ENCODE peak calls at places on chromosome 19, in ten cellular contexts. One of them, this sample, is unnamed.

GRCh38 chr19:12331211-12331941 is 2.1 kb downstream of the ZNF563 start:
- DNase-seq in BJ: no peak
- DNase-seq in SK-N-SH: no peak
- DNase-seq in mesendoderm: no peak
- DNase-seq in ovary: no peak
- DNase-seq in right lobe of liver: peak; percentile 82
- DNase-seq in AG04450: no peak
- DNase-seq in breast epithelium: no peak
- DNase-seq in aorta: no peak
- DNase-seq in AG09309: no peak
- DNase-seq in this sample: no peak

GRCh38 chr19:42198676-42199439 is 18.6 kb downstream of the DEDD2 start:
- DNase-seq in BJ: no peak
- DNase-seq in SK-N-SH: no peak
- DNase-seq in mesendoderm: peak; percentile 86
- DNase-seq in ovary: no peak
- DNase-seq in right lobe of liver: no peak
- DNase-seq in AG04450: no peak
- DNase-seq in breast epithelium: no peak
- DNase-seq in aorta: peak; percentile 58
- DNase-seq in AG09309: no peak
- DNase-seq in this sample: no peak

GRCh38 chr19:49987159-49987698 is 26.3 kb upstream of the SIGLEC11 start:
- DNase-seq in BJ: peak; percentile 16
- DNase-seq in SK-N-SH: no peak
- DNase-seq in mesendoderm: peak; percentile 98
- DNase-seq in ovary: peak; percentile 92
- DNase-seq in right lobe of liver: peak; percentile 74
- DNase-seq in AG04450: peak; percentile 74
- DNase-seq in breast epithelium: peak; percentile 85
- DNase-seq in aorta: peak; percentile 95
- DNase-seq in AG09309: peak; percentile 71
- DNase-seq in this sample: peak; percentile 67

GRCh38 chr19:57052102-57052501 is 67.7 kb upstream of the USP29 start:
- DNase-seq in BJ: no peak
- DNase-seq in SK-N-SH: no peak
- DNase-seq in mesendoderm: no peak
- DNase-seq in ovary: no peak
- DNase-seq in right lobe of liver: no peak
- DNase-seq in AG04450: no peak
- DNase-seq in breast epithelium: no peak
- DNase-seq in aorta: no peak
- DNase-seq in AG09309: no peak
- DNase-seq in this sample: no peak

GRCh38 chr19:8370176-8371010 is 6.4 kb downstream of the ANGPTL4 start:
- DNase-seq in BJ: no peak
- DNase-seq in SK-N-SH: no peak
- DNase-seq in mesendoderm: no peak
- DNase-seq in ovary: no peak
- DNase-seq in right lobe of liver: no peak
- DNase-seq in AG04450: no peak
- DNase-seq in breast epithelium: no peak
- DNase-seq in aorta: no peak
- DNase-seq in AG09309: no peak
- DNase-seq in this sample: no peak

GRCh38 chr19:32691952-32692726 is 518 bp downstream of the NUDT19 start:
- DNase-seq in BJ: no peak
- DNase-seq in SK-N-SH: peak; percentile 81
- DNase-seq in mesendoderm: peak; percentile 70
- DNase-seq in ovary: peak; percentile 23
- DNase-seq in right lobe of liver: peak; percentile 63
- DNase-seq in AG04450: no peak
- DNase-seq in breast epithelium: peak; percentile 67
- DNase-seq in aorta: peak; percentile 86
- DNase-seq in AG09309: peak; percentile 28
- DNase-seq in this sample: peak; percentile 43

GRCh38 chr19:2856457-2857055 is 10.6 kb upstream of the ZNF556 start:
- DNase-seq in BJ: no peak
- DNase-seq in SK-N-SH: no peak
- DNase-seq in mesendoderm: no peak
- DNase-seq in ovary: no peak
- DNase-seq in right lobe of liver: no peak
- DNase-seq in AG04450: no peak
- DNase-seq in breast epithelium: no peak
- DNase-seq in aorta: no peak
- DNase-seq in AG09309: no peak
- DNase-seq in this sample: no peak

GRCh38 chr19:13574933-13575332 is 68.7 kb upstream of the CACNA1A start:
- DNase-seq in BJ: no peak
- DNase-seq in SK-N-SH: peak; percentile 43
- DNase-seq in mesendoderm: peak; percentile 36
- DNase-seq in ovary: no peak
- DNase-seq in right lobe of liver: no peak
- DNase-seq in AG04450: no peak
- DNase-seq in breast epithelium: no peak
- DNase-seq in aorta: no peak
- DNase-seq in AG09309: no peak
- DNase-seq in this sample: no peak

GRCh38 chr19:3118232-3119070 is 17.4 kb upstream of the GNA15 start:
- DNase-seq in BJ: no peak
- DNase-seq in SK-N-SH: no peak
- DNase-seq in mesendoderm: no peak
- DNase-seq in ovary: no peak
- DNase-seq in right lobe of liver: no peak
- DNase-seq in AG04450: no peak
- DNase-seq in breast epithelium: no peak
- DNase-seq in aorta: no peak
- DNase-seq in AG09309: no peak
- DNase-seq in this sample: no peak

GRCh38 chr19:30046522-30046921 is 104.5 kb downstream of the URI1 start:
- DNase-seq in BJ: no peak
- DNase-seq in SK-N-SH: peak; percentile 50
- DNase-seq in mesendoderm: peak; percentile 43
- DNase-seq in ovary: no peak
- DNase-seq in right lobe of liver: no peak
- DNase-seq in AG04450: no peak
- DNase-seq in breast epithelium: no peak
- DNase-seq in aorta: no peak
- DNase-seq in AG09309: no peak
- DNase-seq in this sample: no peak

GRCh38 chr19:19552811-19553210 is 14.7 kb downstream of the CILP2 start:
- DNase-seq in BJ: no peak
- DNase-seq in SK-N-SH: peak; percentile 83
- DNase-seq in mesendoderm: peak; percentile 66
- DNase-seq in ovary: no peak
- DNase-seq in right lobe of liver: no peak
- DNase-seq in AG04450: no peak
- DNase-seq in breast epithelium: no peak
- DNase-seq in aorta: no peak
- DNase-seq in AG09309: no peak
- DNase-seq in this sample: no peak

GRCh38 chr19:38506723-38507550 is 73.4 kb downstream of the RYR1 start:
- DNase-seq in BJ: no peak
- DNase-seq in SK-N-SH: peak; percentile 99
- DNase-seq in mesendoderm: peak; percentile 94
- DNase-seq in ovary: peak; percentile 86
- DNase-seq in right lobe of liver: no peak
- DNase-seq in AG04450: no peak
- DNase-seq in breast epithelium: no peak
- DNase-seq in aorta: peak; percentile 67
- DNase-seq in AG09309: no peak
- DNase-seq in this sample: no peak

GRCh38 chr19:27691991-27692390 is 1521.0 kb downstream of the UQCRFS1 start:
- DNase-seq in BJ: no peak
- DNase-seq in SK-N-SH: no peak
- DNase-seq in mesendoderm: no peak
- DNase-seq in ovary: no peak
- DNase-seq in right lobe of liver: no peak
- DNase-seq in AG04450: no peak
- DNase-seq in breast epithelium: no peak
- DNase-seq in aorta: no peak
- DNase-seq in AG09309: no peak
- DNase-seq in this sample: no peak

DNA sequence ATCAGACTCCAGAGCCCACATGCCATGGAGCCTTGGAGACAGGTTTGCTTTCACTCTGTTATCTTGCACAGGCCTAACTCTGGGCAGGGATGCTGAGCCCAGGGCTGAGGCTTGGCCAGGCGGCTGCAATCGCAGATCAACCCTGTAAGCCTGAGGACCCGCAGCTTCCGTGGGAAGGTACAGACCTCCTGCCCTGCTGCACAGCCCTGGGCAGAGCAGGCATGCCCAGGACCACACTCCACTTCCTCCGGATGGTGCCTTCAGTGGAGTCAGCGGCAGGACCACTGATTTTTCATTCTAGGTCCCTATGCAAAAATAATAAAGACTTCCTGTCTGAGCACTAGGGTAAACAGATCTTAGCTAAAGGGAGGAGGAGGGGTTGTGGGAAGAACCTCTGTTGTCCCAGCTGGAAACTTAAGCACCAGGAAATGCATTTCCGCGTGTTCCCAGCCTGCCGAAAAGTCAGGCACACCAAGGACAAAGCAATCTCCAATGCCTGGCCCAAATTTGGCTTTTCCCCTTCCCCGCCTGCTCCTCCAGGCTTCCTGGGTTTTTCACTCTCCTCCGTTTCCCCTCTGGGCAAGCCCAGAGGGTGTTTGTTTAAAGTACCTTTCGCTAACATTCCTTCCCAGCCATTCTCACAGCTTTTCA is 87.3 kb downstream of the KCTD15 start:
- DNase-seq in BJ: no peak
- DNase-seq in SK-N-SH: peak; percentile 80
- DNase-seq in mesendoderm: peak; percentile 86
- DNase-seq in ovary: no peak
- DNase-seq in right lobe of liver: peak; percentile 27
- DNase-seq in AG04450: no peak
- DNase-seq in breast epithelium: peak; percentile 49
- DNase-seq in aorta: no peak
- DNase-seq in AG09309: no peak
- DNase-seq in this sample: no peak
- H3K4me3 ChIP-seq in BJ: no peak overlapping the region
- H3K4me3 ChIP-seq in SK-N-SH: no peak overlapping the region
- H3K4me3 ChIP-seq in mesendoderm: no peak overlapping the region
- H3K4me3 ChIP-seq in ovary: no peak overlapping the region
- H3K4me3 ChIP-seq in right lobe of liver: no peak overlapping the region
- H3K4me3 ChIP-seq in AG04450: peak overlapping the region; percentile 2
- H3K4me3 ChIP-seq in breast epithelium: no peak overlapping the region
- H3K4me3 ChIP-seq in aorta: no peak overlapping the region
- H3K4me3 ChIP-seq in AG09309: no peak overlapping the region
- H3K4me3 ChIP-seq in this sample: peak overlapping the region; percentile 0

DNA sequence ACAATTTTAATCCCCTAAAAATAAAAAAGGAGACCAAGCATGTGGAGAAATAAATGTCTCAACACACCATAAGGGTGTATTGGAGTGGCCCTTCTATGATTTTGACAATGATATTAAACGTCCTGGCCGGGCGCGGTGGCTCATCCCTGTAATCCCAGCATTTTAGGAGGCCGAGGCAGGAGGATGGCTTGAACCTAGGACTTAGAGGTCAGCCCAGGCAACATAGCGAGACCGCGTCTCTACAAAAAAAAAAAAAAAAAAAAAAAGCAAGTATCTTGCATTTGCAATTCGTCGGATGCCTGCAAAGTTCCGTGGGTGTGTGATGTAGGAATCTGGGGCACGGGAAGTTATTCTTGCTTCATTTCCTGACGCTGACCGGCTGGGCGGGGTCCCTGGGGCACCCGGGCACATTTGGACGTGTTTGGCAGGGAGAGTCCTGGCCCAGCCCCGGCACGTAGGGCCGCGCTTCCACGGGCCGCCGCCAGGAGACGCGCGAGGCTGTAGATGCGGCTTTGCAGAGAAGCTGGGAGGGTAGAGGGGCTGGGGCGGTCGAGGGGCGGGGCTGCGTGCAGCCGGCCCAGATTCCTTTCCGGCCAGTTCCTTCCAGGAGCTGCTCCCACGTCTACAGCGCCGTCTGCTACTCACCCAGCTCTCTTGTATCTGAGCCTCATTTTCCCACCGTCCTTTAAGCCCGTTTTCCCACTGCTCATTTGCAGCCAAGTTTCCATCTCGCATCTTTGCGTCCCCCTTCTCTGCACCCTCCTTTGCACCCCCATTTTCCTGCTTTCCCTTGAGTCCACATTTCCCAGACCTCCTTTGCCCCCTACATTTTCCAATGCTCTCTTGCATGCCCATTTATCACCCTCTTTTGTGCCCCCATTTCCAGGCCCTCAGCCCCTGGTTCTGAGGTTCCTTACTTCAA is 2.2 kb upstream of the TSPAN16 start:
- DNase-seq in BJ: peak; percentile 54
- DNase-seq in SK-N-SH: peak; percentile 96
- DNase-seq in mesendoderm: peak; percentile 95
- DNase-seq in ovary: peak; percentile 91
- DNase-seq in right lobe of liver: peak; percentile 94
- DNase-seq in AG04450: peak; percentile 72
- DNase-seq in breast epithelium: peak; percentile 93
- DNase-seq in aorta: peak; percentile 98
- DNase-seq in AG09309: peak; percentile 46
- DNase-seq in this sample: peak; percentile 70
- H3K4me3 ChIP-seq in BJ: peak overlapping the region; percentile 28
- H3K4me3 ChIP-seq in SK-N-SH: peak overlapping the region; percentile 24
- H3K4me3 ChIP-seq in mesendoderm: no peak overlapping the region
- H3K4me3 ChIP-seq in ovary: peak overlapping the region; percentile 13
- H3K4me3 ChIP-seq in right lobe of liver: no peak overlapping the region
- H3K4me3 ChIP-seq in AG04450: peak overlapping the region; percentile 45
- H3K4me3 ChIP-seq in breast epithelium: no peak overlapping the region
- H3K4me3 ChIP-seq in aorta: no peak overlapping the region
- H3K4me3 ChIP-seq in AG09309: peak overlapping the region; percentile 27
- H3K4me3 ChIP-seq in this sample: peak overlapping the region; percentile 19

DNA sequence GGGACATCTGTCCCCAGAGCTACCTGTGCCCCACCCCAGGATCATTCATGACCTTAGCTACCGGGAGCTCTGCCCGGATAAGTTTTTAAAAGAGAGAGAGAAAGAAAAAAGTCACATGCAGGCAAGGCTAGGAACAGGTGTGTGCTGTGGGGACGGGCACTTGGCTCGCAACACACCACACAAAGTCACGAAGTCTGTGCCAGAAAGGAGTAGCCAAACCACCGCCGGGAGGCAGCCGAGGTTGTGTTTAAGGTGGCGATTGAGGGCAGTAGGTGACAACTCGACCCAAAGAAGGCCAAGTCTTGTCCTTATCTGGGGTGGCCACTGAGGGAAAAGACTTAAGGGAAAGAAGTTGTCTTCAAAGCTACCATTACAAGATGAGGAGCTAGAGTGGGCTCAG is 4.6 kb upstream of the TSHZ3 start:
- DNase-seq in BJ: no peak
- DNase-seq in SK-N-SH: no peak
- DNase-seq in mesendoderm: peak; percentile 72
- DNase-seq in ovary: peak; percentile 33
- DNase-seq in right lobe of liver: no peak
- DNase-seq in AG04450: no peak
- DNase-seq in breast epithelium: no peak
- DNase-seq in aorta: no peak
- DNase-seq in AG09309: no peak
- DNase-seq in this sample: no peak
- H3K4me3 ChIP-seq in BJ: no peak overlapping the region
- H3K4me3 ChIP-seq in SK-N-SH: no peak overlapping the region
- H3K4me3 ChIP-seq in mesendoderm: no peak overlapping the region
- H3K4me3 ChIP-seq in ovary: no peak overlapping the region
- H3K4me3 ChIP-seq in right lobe of liver: no peak overlapping the region
- H3K4me3 ChIP-seq in AG04450: no peak overlapping the region
- H3K4me3 ChIP-seq in breast epithelium: no peak overlapping the region
- H3K4me3 ChIP-seq in aorta: no peak overlapping the region
- H3K4me3 ChIP-seq in AG09309: no peak overlapping the region
- H3K4me3 ChIP-seq in this sample: no peak overlapping the region

GRCh38 chr19:35181387-35181786 is 26.9 kb downstream of the FXYD5 start:
- DNase-seq in BJ: no peak
- DNase-seq in SK-N-SH: no peak
- DNase-seq in mesendoderm: no peak
- DNase-seq in ovary: no peak
- DNase-seq in right lobe of liver: no peak
- DNase-seq in AG04450: no peak
- DNase-seq in breast epithelium: no peak
- DNase-seq in aorta: no peak
- DNase-seq in AG09309: no peak
- DNase-seq in this sample: no peak
- H3K4me3 ChIP-seq in BJ: no peak overlapping the region
- H3K4me3 ChIP-seq in SK-N-SH: no peak overlapping the region
- H3K4me3 ChIP-seq in mesendoderm: no peak overlapping the region
- H3K4me3 ChIP-seq in ovary: no peak overlapping the region
- H3K4me3 ChIP-seq in right lobe of liver: no peak overlapping the region
- H3K4me3 ChIP-seq in AG04450: no peak overlapping the region
- H3K4me3 ChIP-seq in breast epithelium: no peak overlapping the region
- H3K4me3 ChIP-seq in aorta: no peak overlapping the region
- H3K4me3 ChIP-seq in AG09309: no peak overlapping the region
- H3K4me3 ChIP-seq in this sample: no peak overlapping the region